ENCODE peak calls at places on chromosomes 12 and 14, in six cellular contexts. V is IMR-90, L is H9, N is mesendoderm, B is H1, F is mesenchymal stem cell. K is an unnamed sample.

GRCh38 chr12:96502477-96502876 is 13.1 kb downstream of the CFAP54 start:
- DNase-seq in B (no peak), F (no peak), L (no peak), V (no peak), N (peak; percentile 34), K (no peak)

GRCh38 chr14:75995372-75996041 is 9.9 kb downstream of the IFT43 start:
- DNase-seq in V (peak; percentile 95), N (no peak), L (no peak), F (no peak), B (no peak), K (no peak)

GRCh38 chr12:117148642-117149041 is 41.6 kb downstream of the FBXO21 start:
- DNase-seq in N (no peak), V (no peak), F (no peak), B (no peak), L (no peak), K (no peak)

GRCh38 chr12:105440037-105440664 is 109.7 kb downstream of the C12orf75 start:
- DNase-seq in L (no peak), F (no peak), V (no peak), N (no peak), B (no peak), K (no peak)

GRCh38 chr12:7937867-7938506 is 2.0 kb upstream of the SLC2A3 start:
- DNase-seq in F (peak; percentile 41), V (no peak), L (no peak), B (no peak), N (peak; percentile 62), K (no peak)

GRCh38 chr12:9091933-9092598 is 23.7 kb downstream of the A2M start:
- DNase-seq in V (no peak), F (no peak), B (no peak), N (no peak), L (no peak), K (no peak)

GRCh38 chr14:43793579-43793978 is 713.5 kb downstream of the FSCB start:
- DNase-seq in N (no peak), V (no peak), F (no peak), B (no peak), L (no peak), K (no peak)

GRCh38 chr14:32254952-32255679 is 52.0 kb upstream of the RNU6-8 start:
- DNase-seq in L (peak; percentile 75), V (peak; percentile 70), F (peak; percentile 75), B (peak; percentile 74), N (peak; percentile 79), K (peak; percentile 62)

GRCh38 chr12:3655331-3655900 is 97.5 kb downstream of the CRACR2A start:
- DNase-seq in F (peak; percentile 13), V (no peak), B (peak; percentile 72), N (peak; percentile 64), L (peak; percentile 80), K (no peak)

GRCh38 chr12:29734299-29734698 is 49.4 kb downstream of the TMTC1 start:
- DNase-seq in N (no peak), B (no peak), V (no peak), F (no peak), L (no peak), K (no peak)

GRCh38 chr12:47414511-47414910 is 291.3 kb downstream of the RPAP3 start:
- DNase-seq in V (no peak), L (no peak), B (no peak), F (no peak), N (peak; percentile 30), K (no peak)

GRCh38 chr12:112606611-112607366 is 184.8 kb upstream of the RPH3A start:
- DNase-seq in B (no peak), F (no peak), L (peak; percentile 52), V (no peak), N (peak; percentile 40), K (no peak)

GRCh38 chr12:92030618-92031017 is 115.0 kb downstream of the BTG1 start:
- DNase-seq in L (no peak), V (peak; percentile 24), F (peak; percentile 46), N (no peak), B (no peak), K (no peak)

GRCh38 chr12:39835517-39836489 is 216.2 kb upstream of the ABCD2 start:
- DNase-seq in F (no peak), V (no peak), L (no peak), N (no peak), B (no peak), K (no peak)

GRCh38 chr14:56581041-56581727 is 1.6 kb downstream of the TMEM260 start:
- DNase-seq in B (no peak), L (no peak), F (no peak), N (no peak), V (no peak), K (no peak)

GRCh38 chr12:2334291-2335088 is 281.7 kb downstream of the CACNA1C start:
- DNase-seq in N (no peak), L (no peak), V (no peak), F (no peak), B (no peak), K (no peak)

DNA sequence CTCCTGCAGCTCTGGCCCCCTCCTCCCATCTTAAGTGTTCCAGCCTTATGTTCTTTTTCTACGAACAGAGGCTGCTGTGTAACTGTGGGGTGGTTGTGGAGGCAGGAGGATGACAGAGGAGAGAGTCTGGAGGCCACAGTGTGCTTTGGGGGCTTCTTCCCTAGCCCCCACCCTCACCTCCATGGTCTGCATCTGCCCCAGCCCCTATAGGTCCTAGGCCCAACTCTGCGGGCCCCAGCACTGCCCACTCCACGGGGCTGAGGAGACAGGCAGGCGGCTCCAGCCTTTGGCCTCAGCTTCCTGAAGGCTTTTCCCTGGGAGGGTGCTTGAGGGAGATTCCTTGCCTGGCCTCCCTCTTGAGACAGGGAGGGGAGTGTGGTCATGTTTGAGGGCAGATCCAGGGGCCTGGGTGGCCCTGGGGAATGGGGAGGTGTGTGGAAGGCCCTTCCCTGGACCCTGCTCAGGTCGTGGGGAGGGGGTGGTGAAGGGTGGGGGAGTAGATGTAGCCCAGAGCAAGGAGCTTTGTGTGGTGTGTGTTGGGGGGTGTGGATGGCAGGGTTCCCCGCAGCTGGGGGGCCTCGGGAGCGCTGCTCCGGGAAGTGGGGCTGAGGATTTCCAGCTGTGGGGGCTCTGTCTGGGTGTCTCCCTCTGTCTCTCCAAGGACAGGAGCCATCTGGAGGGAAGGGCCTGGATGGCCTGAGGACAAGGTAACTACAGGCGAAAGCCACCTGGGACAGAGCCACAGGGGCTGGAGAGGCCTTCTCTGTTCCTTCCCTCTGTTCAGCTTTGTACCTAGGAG is 1.1 kb downstream of the SMIM41 start:
- DNase-seq in L (no peak), V (no peak), N (no peak), B (no peak), F (peak; percentile 47), K (no peak)
- H3K9ac ChIP-seq in L (no peak overlapping the region), V (peak overlapping the region; percentile 26), N (no peak overlapping the region), B (no peak overlapping the region), F (no peak overlapping the region), K (no peak overlapping the region)

DNA sequence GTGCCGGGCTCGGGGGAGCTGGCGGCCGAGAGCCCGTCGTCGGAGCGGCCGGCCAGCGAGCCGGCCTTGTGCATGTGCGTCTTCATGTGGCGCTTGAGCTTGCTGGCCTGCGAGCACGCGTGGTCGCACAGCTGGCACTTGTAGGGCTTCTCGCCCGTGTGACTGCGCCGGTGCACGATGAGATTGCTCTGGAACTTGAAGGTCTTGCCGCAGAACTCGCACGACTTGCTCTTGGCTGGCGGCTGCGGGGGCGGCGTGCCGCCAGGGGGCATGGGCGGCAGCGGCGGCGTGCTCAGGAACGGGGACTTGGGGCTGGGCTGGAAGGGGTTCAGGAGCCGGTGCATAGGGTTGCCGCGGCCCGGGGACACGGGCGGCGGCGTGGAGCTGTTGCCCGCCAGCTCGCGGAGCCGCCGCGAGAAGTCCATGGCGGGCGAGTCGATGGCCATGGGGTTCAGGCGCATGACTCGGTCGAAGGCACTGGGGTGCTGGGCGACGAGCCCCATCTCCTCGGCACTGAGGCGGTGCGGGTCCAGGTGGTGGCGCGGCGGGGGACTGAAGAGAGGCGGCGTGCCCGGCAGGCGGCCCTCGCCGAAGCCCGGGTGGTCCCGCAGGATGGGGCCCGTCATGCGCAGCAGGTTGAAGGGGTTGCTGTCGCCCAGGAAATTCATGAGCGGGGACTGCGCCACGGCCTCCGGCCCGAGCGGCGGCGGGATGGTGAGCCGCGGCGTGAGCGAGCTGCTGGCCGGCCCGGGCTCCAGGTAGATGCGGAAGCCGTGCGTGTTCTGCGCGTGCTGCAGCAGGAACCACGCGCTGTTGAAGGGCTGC is 96.5 kb downstream of the BCL11B start:
- DNase-seq in B (peak; percentile 48), N (no peak), F (no peak), L (peak; percentile 39), V (no peak), K (no peak)
- H2BK15ac ChIP-seq in B (no peak overlapping the region), N (no peak overlapping the region), F (no peak overlapping the region), L (no peak overlapping the region), V (no peak overlapping the region), K (peak overlapping the region; percentile 56)

DNA sequence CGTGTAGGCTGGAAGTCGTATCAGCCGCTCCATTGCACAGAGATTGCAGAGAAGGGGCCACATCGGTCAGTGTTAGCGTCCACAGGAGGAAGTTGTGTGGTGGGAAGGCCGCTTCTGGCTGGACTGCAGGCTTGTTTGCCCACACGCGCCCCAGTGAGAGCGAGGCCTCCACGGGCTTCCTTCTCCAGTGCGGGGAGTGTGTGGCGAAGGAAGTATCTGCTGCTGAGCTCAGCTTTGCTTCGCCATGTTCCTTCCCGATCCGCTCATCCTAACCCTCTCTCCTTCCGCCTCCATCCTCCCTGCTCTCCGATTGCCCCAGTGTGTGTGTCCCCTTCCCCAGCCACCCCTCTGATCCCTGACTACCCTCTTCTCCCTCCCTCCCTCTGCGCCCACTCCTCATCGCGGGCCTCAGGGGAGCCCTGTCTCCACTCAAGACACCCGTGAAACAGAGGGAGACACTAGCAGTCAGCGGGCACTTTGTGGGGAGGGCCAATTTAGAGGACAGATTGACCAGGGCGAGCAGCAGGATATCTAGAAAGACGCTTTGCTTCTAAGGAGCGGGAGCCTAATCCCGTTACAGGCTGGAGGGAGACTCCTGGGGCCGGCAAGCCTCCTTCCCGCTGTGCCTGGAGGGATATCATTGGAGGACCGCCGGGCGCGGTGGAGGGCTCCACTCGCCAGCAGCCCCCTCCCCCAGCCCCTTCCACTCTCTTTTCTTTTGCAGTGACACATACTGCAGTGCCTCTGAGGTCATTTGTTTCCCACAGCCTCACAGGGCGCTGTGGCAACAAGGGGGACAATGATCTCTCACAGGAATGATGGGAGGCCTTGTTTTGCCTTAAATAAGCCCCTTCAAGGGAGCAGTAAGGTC is 428.8 kb downstream of the ZFP36L1 start:
- DNase-seq in L (peak; percentile 74), N (peak; percentile 97), B (peak; percentile 81), V (peak; percentile 62), F (peak; percentile 94), K (peak; percentile 92)
- H3K9ac ChIP-seq in L (peak overlapping the region; percentile 21), N (peak overlapping the region; percentile 76), B (peak overlapping the region; percentile 60), V (no peak overlapping the region), F (peak overlapping the region; percentile 63), K (peak overlapping the region; percentile 87)

DNA sequence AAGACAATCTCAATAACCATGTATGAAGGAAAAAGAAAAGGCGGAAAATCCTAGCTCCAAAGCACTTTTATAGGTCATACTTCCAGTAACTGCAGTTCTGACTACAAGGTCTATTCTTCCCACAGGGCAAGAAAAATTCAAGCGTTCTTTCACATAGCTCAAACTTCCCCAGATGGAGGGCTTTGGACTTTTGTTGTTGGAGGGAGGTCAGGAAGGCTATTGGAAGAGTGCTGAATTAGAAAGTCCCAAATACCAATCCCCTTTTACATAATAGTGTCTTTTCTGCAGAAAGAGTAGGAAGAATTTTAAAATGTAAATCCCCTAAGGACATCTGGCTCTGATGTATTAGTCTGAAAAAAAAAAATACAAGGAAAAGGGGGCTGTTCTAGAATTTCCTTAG is 309.4 kb downstream of the MDGA2 start:
- DNase-seq in L (no peak), V (no peak), B (no peak), N (no peak), F (no peak), K (peak; percentile 17)
- H2BK15ac ChIP-seq in L (no peak overlapping the region), V (no peak overlapping the region), B (no peak overlapping the region), N (no peak overlapping the region), F (no peak overlapping the region), K (no peak overlapping the region)